ENCODE peak calls at places on chromosomes 16 and 17, in ten cellular contexts. One of them, this sample, is unnamed.

GRCh38 chr17:41864498-41864836 is 756 bp downstream of the KLHL11 start:
- DNase-seq in HFFc6: no peak
- DNase-seq in OCI-M1: peak
- DNase-seq in HEK293T: no peak
- DNase-seq in stimulated activated CD4-positive, alpha-beta T cell treated with anti-CD3 and anti-CD28 coated beads, Interleukin-1b, Interleukin-23, amount 100 ng/mL, for 48 hours: no peak
- DNase-seq in IMR-90: no peak
- DNase-seq in KG1: no peak
- DNase-seq in aorta: no peak
- DNase-seq in NCI-H748 treated with DMSO at 0.1 percent for 48 hours: peak
- DNase-seq in mucosa of descending colon: no peak
- DNase-seq in this sample: no peak

GRCh38 chr17:63196772-63197335 is 230.8 kb downstream of the TANC2 start:
- DNase-seq in HFFc6: no peak
- DNase-seq in OCI-M1: peak
- DNase-seq in HEK293T: no peak
- DNase-seq in stimulated activated CD4-positive, alpha-beta T cell treated with anti-CD3 and anti-CD28 coated beads, Interleukin-1b, Interleukin-23, amount 100 ng/mL, for 48 hours: no peak
- DNase-seq in IMR-90: no peak
- DNase-seq in KG1: no peak
- DNase-seq in aorta: no peak
- DNase-seq in NCI-H748 treated with DMSO at 0.1 percent for 48 hours: no peak
- DNase-seq in mucosa of descending colon: no peak
- DNase-seq in this sample: no peak

GRCh38 chr17:83014297-83014696 is 65.1 kb upstream of the METRNL start:
- DNase-seq in HFFc6: no peak
- DNase-seq in OCI-M1: no peak
- DNase-seq in HEK293T: peak
- DNase-seq in stimulated activated CD4-positive, alpha-beta T cell treated with anti-CD3 and anti-CD28 coated beads, Interleukin-1b, Interleukin-23, amount 100 ng/mL, for 48 hours: no peak
- DNase-seq in IMR-90: no peak
- DNase-seq in KG1: no peak
- DNase-seq in aorta: no peak
- DNase-seq in NCI-H748 treated with DMSO at 0.1 percent for 48 hours: peak
- DNase-seq in mucosa of descending colon: no peak
- DNase-seq in this sample: no peak

GRCh38 chr16:8108991-8109509 is 481.3 kb downstream of the TMEM114 start:
- DNase-seq in HFFc6: no peak
- DNase-seq in OCI-M1: no peak
- DNase-seq in HEK293T: no peak
- DNase-seq in stimulated activated CD4-positive, alpha-beta T cell treated with anti-CD3 and anti-CD28 coated beads, Interleukin-1b, Interleukin-23, amount 100 ng/mL, for 48 hours: no peak
- DNase-seq in IMR-90: no peak
- DNase-seq in KG1: no peak
- DNase-seq in aorta: no peak
- DNase-seq in NCI-H748 treated with DMSO at 0.1 percent for 48 hours: no peak
- DNase-seq in mucosa of descending colon: no peak
- DNase-seq in this sample: no peak

GRCh38 chr16:22124583-22125284 is 32.4 kb downstream of the VWA3A start:
- DNase-seq in HFFc6: no peak
- DNase-seq in OCI-M1: no peak
- DNase-seq in HEK293T: no peak
- DNase-seq in stimulated activated CD4-positive, alpha-beta T cell treated with anti-CD3 and anti-CD28 coated beads, Interleukin-1b, Interleukin-23, amount 100 ng/mL, for 48 hours: no peak
- DNase-seq in IMR-90: no peak
- DNase-seq in KG1: no peak
- DNase-seq in aorta: no peak
- DNase-seq in NCI-H748 treated with DMSO at 0.1 percent for 48 hours: no peak
- DNase-seq in mucosa of descending colon: no peak
- DNase-seq in this sample: no peak

GRCh38 chr16:58481931-58482330 is 18.0 kb upstream of the NDRG4 start:
- DNase-seq in HFFc6: no peak
- DNase-seq in OCI-M1: no peak
- DNase-seq in HEK293T: no peak
- DNase-seq in stimulated activated CD4-positive, alpha-beta T cell treated with anti-CD3 and anti-CD28 coated beads, Interleukin-1b, Interleukin-23, amount 100 ng/mL, for 48 hours: no peak
- DNase-seq in IMR-90: no peak
- DNase-seq in KG1: no peak
- DNase-seq in aorta: peak
- DNase-seq in NCI-H748 treated with DMSO at 0.1 percent for 48 hours: no peak
- DNase-seq in mucosa of descending colon: no peak
- DNase-seq in this sample: no peak

GRCh38 chr17:42670199-42670924 is 6.4 kb downstream of the PLEKHH3 start:
- DNase-seq in HFFc6: no peak
- DNase-seq in OCI-M1: no peak
- DNase-seq in HEK293T: no peak
- DNase-seq in stimulated activated CD4-positive, alpha-beta T cell treated with anti-CD3 and anti-CD28 coated beads, Interleukin-1b, Interleukin-23, amount 100 ng/mL, for 48 hours: peak
- DNase-seq in IMR-90: no peak
- DNase-seq in KG1: no peak
- DNase-seq in aorta: no peak
- DNase-seq in NCI-H748 treated with DMSO at 0.1 percent for 48 hours: no peak
- DNase-seq in mucosa of descending colon: peak
- DNase-seq in this sample: peak

GRCh38 chr17:63881935-63882601 is at the start of gene GH2:
- DNase-seq in HFFc6: peak
- DNase-seq in OCI-M1: peak
- DNase-seq in HEK293T: peak
- DNase-seq in stimulated activated CD4-positive, alpha-beta T cell treated with anti-CD3 and anti-CD28 coated beads, Interleukin-1b, Interleukin-23, amount 100 ng/mL, for 48 hours: peak
- DNase-seq in IMR-90: peak
- DNase-seq in KG1: peak
- DNase-seq in aorta: no peak
- DNase-seq in NCI-H748 treated with DMSO at 0.1 percent for 48 hours: no peak
- DNase-seq in mucosa of descending colon: peak
- DNase-seq in this sample: peak

GRCh38 chr16:27303256-27304100 is 10.3 kb upstream of the IL4R start:
- DNase-seq in HFFc6: no peak
- DNase-seq in OCI-M1: no peak
- DNase-seq in HEK293T: no peak
- DNase-seq in stimulated activated CD4-positive, alpha-beta T cell treated with anti-CD3 and anti-CD28 coated beads, Interleukin-1b, Interleukin-23, amount 100 ng/mL, for 48 hours: no peak
- DNase-seq in IMR-90: no peak
- DNase-seq in KG1: no peak
- DNase-seq in aorta: no peak
- DNase-seq in NCI-H748 treated with DMSO at 0.1 percent for 48 hours: no peak
- DNase-seq in mucosa of descending colon: no peak
- DNase-seq in this sample: no peak

GRCh38 chr17:77606865-77607210 is 351.7 kb upstream of the TNRC6C start:
- DNase-seq in HFFc6: no peak
- DNase-seq in OCI-M1: no peak
- DNase-seq in HEK293T: no peak
- DNase-seq in stimulated activated CD4-positive, alpha-beta T cell treated with anti-CD3 and anti-CD28 coated beads, Interleukin-1b, Interleukin-23, amount 100 ng/mL, for 48 hours: no peak
- DNase-seq in IMR-90: no peak
- DNase-seq in KG1: no peak
- DNase-seq in aorta: peak
- DNase-seq in NCI-H748 treated with DMSO at 0.1 percent for 48 hours: no peak
- DNase-seq in mucosa of descending colon: no peak
- DNase-seq in this sample: no peak

GRCh38 chr17:59370580-59371299 is 39.3 kb downstream of the YPEL2 start:
- DNase-seq in HFFc6: no peak
- DNase-seq in OCI-M1: no peak
- DNase-seq in HEK293T: no peak
- DNase-seq in stimulated activated CD4-positive, alpha-beta T cell treated with anti-CD3 and anti-CD28 coated beads, Interleukin-1b, Interleukin-23, amount 100 ng/mL, for 48 hours: no peak
- DNase-seq in IMR-90: no peak
- DNase-seq in KG1: no peak
- DNase-seq in aorta: no peak
- DNase-seq in NCI-H748 treated with DMSO at 0.1 percent for 48 hours: no peak
- DNase-seq in mucosa of descending colon: peak
- DNase-seq in this sample: no peak

GRCh38 chr17:14903810-14904209 is 361.3 kb downstream of the PMP22 start:
- DNase-seq in HFFc6: peak
- DNase-seq in OCI-M1: no peak
- DNase-seq in HEK293T: no peak
- DNase-seq in stimulated activated CD4-positive, alpha-beta T cell treated with anti-CD3 and anti-CD28 coated beads, Interleukin-1b, Interleukin-23, amount 100 ng/mL, for 48 hours: no peak
- DNase-seq in IMR-90: peak
- DNase-seq in KG1: no peak
- DNase-seq in aorta: no peak
- DNase-seq in NCI-H748 treated with DMSO at 0.1 percent for 48 hours: no peak
- DNase-seq in mucosa of descending colon: no peak
- DNase-seq in this sample: no peak

GRCh38 chr16:87166321-87166720 is 150.9 kb downstream of the C16orf95 start:
- DNase-seq in HFFc6: no peak
- DNase-seq in OCI-M1: no peak
- DNase-seq in HEK293T: no peak
- DNase-seq in stimulated activated CD4-positive, alpha-beta T cell treated with anti-CD3 and anti-CD28 coated beads, Interleukin-1b, Interleukin-23, amount 100 ng/mL, for 48 hours: no peak
- DNase-seq in IMR-90: no peak
- DNase-seq in KG1: no peak
- DNase-seq in aorta: no peak
- DNase-seq in NCI-H748 treated with DMSO at 0.1 percent for 48 hours: no peak
- DNase-seq in mucosa of descending colon: no peak
- DNase-seq in this sample: no peak

GRCh38 chr17:4560837-4561241 is 462 bp upstream of the GGT6 start:
- DNase-seq in HFFc6: no peak
- DNase-seq in OCI-M1: peak
- DNase-seq in HEK293T: no peak
- DNase-seq in stimulated activated CD4-positive, alpha-beta T cell treated with anti-CD3 and anti-CD28 coated beads, Interleukin-1b, Interleukin-23, amount 100 ng/mL, for 48 hours: no peak
- DNase-seq in IMR-90: no peak
- DNase-seq in KG1: no peak
- DNase-seq in aorta: no peak
- DNase-seq in NCI-H748 treated with DMSO at 0.1 percent for 48 hours: no peak
- DNase-seq in mucosa of descending colon: no peak
- DNase-seq in this sample: no peak